ENCODE peak calls at places on chromosomes 16 and 17, in ten cellular contexts. R is tibial artery, A is endothelial cell, G is NCI-H446 treated with DMSO at 0.1 percent for 48 hours, T is thoracic aorta, D is PC-3, E is astrocyte of the hippocampus, O is T-helper 2 cell, I is WERI-Rb-1, Z is RWPE1. X is an unnamed sample.

GRCh38 chr17:64449545-64449944 is 630 bp downstream of the MILR1 start:
- DNase-seq in R (no peak), A (no peak), G (no peak), T (no peak), D (no peak), E (no peak), O (no peak), I (no peak), Z (no peak), X (no peak)

GRCh38 chr17:35174835-35175334 is 19.3 kb downstream of the SLC35G3 start:
- DNase-seq in R (no peak), A (no peak), G (no peak), T (no peak), D (no peak), E (no peak), O (no peak), I (no peak), Z (no peak), X (no peak)

GRCh38 chr16:81634380-81635121 is 144.5 kb upstream of the PLCG2 start:
- DNase-seq in R (no peak), A (no peak), G (no peak), T (no peak), D (no peak), E (peak), O (no peak), I (no peak), Z (no peak), X (no peak)

GRCh38 chr16:59259964-59260348 is 525.8 kb upstream of the GOT2 start:
- DNase-seq in R (no peak), A (no peak), G (no peak), T (no peak), D (no peak), E (no peak), O (no peak), I (no peak), Z (no peak), X (no peak)

GRCh38 chr17:7263071-7263800 is 958 bp upstream of the CLDN7 start:
- DNase-seq in R (no peak), A (peak), G (no peak), T (no peak), D (peak), E (no peak), O (no peak), I (peak), Z (peak), X (no peak)

GRCh38 chr16:51151951-51152663 is 1.0 kb upstream of the SALL1 start:
- DNase-seq in R (peak), A (peak), G (no peak), T (no peak), D (no peak), E (peak), O (no peak), I (peak), Z (no peak), X (peak)

GRCh38 chr16:55911616-55912015 is 36.4 kb upstream of the CES5A start:
- DNase-seq in R (no peak), A (no peak), G (no peak), T (no peak), D (no peak), E (no peak), O (no peak), I (no peak), Z (no peak), X (no peak)

GRCh38 chr16:4675864-4676786 is 17.2 kb upstream of the NUDT16L1 start:
- DNase-seq in R (no peak), A (no peak), G (no peak), T (no peak), D (no peak), E (no peak), O (peak), I (no peak), Z (no peak), X (no peak)

GRCh38 chr16:26643519-26643918 is 423.2 kb upstream of the C16orf82 start:
- DNase-seq in R (no peak), A (no peak), G (no peak), T (no peak), D (no peak), E (no peak), O (no peak), I (no peak), Z (no peak), X (no peak)

GRCh38 chr17:79969906-79970305 is 65.8 kb downstream of the TBC1D16 start:
- DNase-seq in R (no peak), A (no peak), G (no peak), T (no peak), D (no peak), E (no peak), O (no peak), I (peak), Z (no peak), X (no peak)

GRCh38 chr17:79890706-79891105 is 51.5 kb upstream of the CBX4 start:
- DNase-seq in R (peak), A (no peak), G (no peak), T (no peak), D (no peak), E (no peak), O (no peak), I (no peak), Z (no peak), X (no peak)

X was measured in RCC 7860.